ENCODE peak calls at places on chromosomes 4 and X, in six cellular contexts. L, Y, R, A, N and B are unnamed samples.

GRCh38 chr4:188663369-188663768 is 524.1 kb downstream of the TRIML1 start:
- DNase-seq in L (no peak), Y (no peak), R (no peak), A (no peak), N (no peak), B (no peak)

GRCh38 chr4:153546273-153546672 is 80.1 kb downstream of the TMEM131L start:
- DNase-seq in L (no peak), Y (no peak), R (no peak), A (no peak), N (no peak), B (no peak)

GRCh38 chrX:51834076-51834475 is 59.3 kb upstream of the MAGED1 start:
- DNase-seq in L (no peak), Y (no peak), R (no peak), A (no peak), N (no peak), B (no peak)

GRCh38 chr4:61507091-61507490 is 307.0 kb downstream of the ADGRL3 start:
- DNase-seq in L (no peak), Y (no peak), R (no peak), A (no peak), N (no peak), B (no peak)

GRCh38 chr4:75015627-75016026 is 82.7 kb downstream of the PARM1 start:
- DNase-seq in L (no peak), Y (no peak), R (no peak), A (no peak), N (no peak), B (no peak)

GRCh38 chrX:100946521-100946920 is 17.8 kb upstream of the XKRX start:
- DNase-seq in L (no peak), Y (no peak), R (no peak), A (no peak), N (no peak), B (no peak)

GRCh38 chr4:2247128-2248043 is 5.5 kb upstream of the HAUS3 start:
- DNase-seq in L (no peak), Y (no peak), R (no peak), A (no peak), N (no peak), B (no peak)

GRCh38 chrX:40158036-40158706 is 60.4 kb upstream of the BCOR start:
- DNase-seq in L (no peak), Y (no peak), R (no peak), A (peak), N (peak), B (no peak)

GRCh38 chr4:6960154-6960553 is 50.5 kb downstream of the TBC1D14 start:
- DNase-seq in L (no peak), Y (no peak), R (no peak), A (no peak), N (no peak), B (no peak)

GRCh38 chr4:155319506-155319905 is 57.3 kb downstream of the MAP9 start:
- DNase-seq in L (no peak), Y (no peak), R (no peak), A (no peak), N (no peak), B (no peak)

GRCh38 chrX:124736553-124737240 is 390.3 kb downstream of the SH2D1A start:
- DNase-seq in L (peak), Y (peak), R (no peak), A (no peak), N (peak), B (no peak)

GRCh38 chr4:521636-522330 is 22.8 kb downstream of the PIGG start:
- DNase-seq in L (no peak), Y (no peak), R (no peak), A (no peak), N (no peak), B (no peak)

GRCh38 chr4:13703096-13703495 is 75.6 kb upstream of the BOD1L1 start:
- DNase-seq in L (no peak), Y (no peak), R (no peak), A (no peak), N (no peak), B (no peak)

GRCh38 chrX:143934542-143934941 is 50.7 kb downstream of the UBE2NL start:
- DNase-seq in L (no peak), Y (no peak), R (no peak), A (no peak), N (no peak), B (peak)

GRCh38 chrX:134718329-134719317 is 60.4 kb upstream of the PLAC1 start:
- DNase-seq in L (no peak), Y (no peak), R (no peak), A (no peak), N (peak), B (peak)

GRCh38 chr4:40553995-40554394 is 75.7 kb downstream of the RBM47 start:
- DNase-seq in L (no peak), Y (no peak), R (no peak), A (no peak), N (no peak), B (no peak)

GRCh38 chr4:81214518-81215218 is 354 bp downstream of the PRKG2 start:
- DNase-seq in L (no peak), Y (peak), R (no peak), A (peak), N (no peak), B (no peak)

GRCh38 chrX:129748265-129748664 is 9.5 kb downstream of the XPNPEP2 start:
- DNase-seq in L (no peak), Y (no peak), R (no peak), A (no peak), N (no peak), B (peak)

GRCh38 chrX:78029663-78030062 is 60.2 kb upstream of the PGAM4 start:
- DNase-seq in L (no peak), Y (no peak), R (no peak), A (no peak), N (no peak), B (no peak)

GRCh38 chrX:81537723-81538122 is 335.8 kb downstream of the SH3BGRL start:
- DNase-seq in L (no peak), Y (no peak), R (no peak), A (no peak), N (no peak), B (no peak)

GRCh38 chr4:94909645-94910044 is 151.9 kb downstream of the BMPR1B start:
- DNase-seq in L (no peak), Y (no peak), R (no peak), A (no peak), N (no peak), B (no peak)

GRCh38 chr4:103996059-103996458 is 276.3 kb upstream of the TACR3 start:
- DNase-seq in L (no peak), Y (no peak), R (no peak), A (no peak), N (no peak), B (no peak)

GRCh38 chr4:104896623-104897296 is 249.9 kb upstream of the TET2 start:
- DNase-seq in L (no peak), Y (no peak), R (no peak), A (no peak), N (no peak), B (no peak)

GRCh38 chrX:139112432-139112831 is 400.9 kb upstream of the FGF13 start:
- DNase-seq in L (no peak), Y (no peak), R (no peak), A (no peak), N (no peak), B (peak)

GRCh38 chrX:261167-261857 is 19.9 kb upstream of the PLCXD1 start:
- DNase-seq in L (no peak), Y (no peak), R (no peak), A (no peak), N (no peak), B (no peak)

GRCh38 chr4:110865611-110866254 is 242.9 kb upstream of the PITX2 start:
- DNase-seq in L (no peak), Y (no peak), R (no peak), A (no peak), N (no peak), B (peak)

GRCh38 chr4:118398226-118399090 is 45.7 kb upstream of the PRSS12 start:
- DNase-seq in L (no peak), Y (no peak), R (no peak), A (no peak), N (no peak), B (no peak)

GRCh38 chr4:28918871-28919270 is 1801.3 kb upstream of the PCDH7 start:
- DNase-seq in L (no peak), Y (no peak), R (no peak), A (no peak), N (no peak), B (no peak)

GRCh38 chrX:19879181-19879580 is 8.2 kb downstream of the SH3KBP1 start:
- DNase-seq in L (no peak), Y (no peak), R (no peak), A (no peak), N (no peak), B (no peak)

GRCh38 chrX:110806145-110806544 is 10.5 kb upstream of the CHRDL1 start:
- DNase-seq in L (no peak), Y (no peak), R (no peak), A (no peak), N (no peak), B (peak)

GRCh38 chrX:40853816-40854123 is 118.4 kb upstream of the MED14 start:
- DNase-seq in L (no peak), Y (no peak), R (no peak), A (no peak), N (no peak), B (no peak)

GRCh38 chr4:116358633-116359222 is 726.6 kb downstream of the TRAM1L1 start:
- DNase-seq in L (no peak), Y (peak), R (no peak), A (no peak), N (peak), B (peak)

GRCh38 chr4:95209942-95210341 is 338.8 kb downstream of the UNC5C start:
- DNase-seq in L (no peak), Y (no peak), R (no peak), A (no peak), N (no peak), B (no peak)

GRCh38 chr4:113384600-113384999 is 335.1 kb downstream of the ANK2 start:
- DNase-seq in L (no peak), Y (no peak), R (no peak), A (no peak), N (no peak), B (peak)

GRCh38 chrX:13152511-13152868 is 108.1 kb upstream of the FAM9C start:
- DNase-seq in L (no peak), Y (no peak), R (no peak), A (no peak), N (no peak), B (no peak)

GRCh38 chr4:29948858-29949257 is 771.3 kb upstream of the PCDH7 start:
- DNase-seq in L (no peak), Y (no peak), R (no peak), A (no peak), N (no peak), B (no peak)

GRCh38 chrX:19888419-19888879 is 1.0 kb upstream of the SH3KBP1 start:
- DNase-seq in L (no peak), Y (no peak), R (no peak), A (no peak), N (no peak), B (peak)

GRCh38 chrX:3713225-3713936 is at the start of gene PRKX:
- DNase-seq in L (peak), Y (peak), R (peak), A (peak), N (peak), B (no peak)

GRCh38 chr4:154030747-154031146 is 241.9 kb upstream of the SFRP2 start:
- DNase-seq in L (no peak), Y (no peak), R (no peak), A (no peak), N (no peak), B (peak)

GRCh38 chr4:184688447-184688846 is 38.9 kb downstream of the PRIMPOL start:
- DNase-seq in L (no peak), Y (no peak), R (no peak), A (no peak), N (peak), B (peak)